ENCODE peak calls at places on chromosomes 13 and 19, in six cellular contexts. H is transverse colon, I is IMR-90, K is tibial nerve, M is body of pancreas, O is spleen. B is an unnamed sample.

GRCh38 chr19:50796128-50796633 is 6.0 kb downstream of the ACP4 start:
- DNase-seq in O (no peak), K (no peak), I (no peak), M (no peak), H (no peak), B (no peak)

GRCh38 chr13:96779691-96780090 is 214.6 kb downstream of the OXGR1 start:
- DNase-seq in I (no peak), O (no peak), K (no peak), H (no peak), M (no peak), B (no peak)

GRCh38 chr19:42281175-42282035 is 12.4 kb downstream of the CIC start:
- DNase-seq in M (peak; percentile 71), K (no peak), H (peak; percentile 47), I (peak; percentile 41), O (peak; percentile 88), B (peak; percentile 88)

GRCh38 chr19:33248954-33249613 is 23.4 kb upstream of the SLC7A10 start:
- DNase-seq in M (no peak), H (no peak), I (no peak), K (no peak), O (peak; percentile 92), B (peak; percentile 92)

GRCh38 chr19:1136201-1136600 is 32.4 kb downstream of the GPX4 start:
- DNase-seq in H (peak; percentile 76), K (no peak), M (no peak), I (no peak), O (no peak), B (peak; percentile 79)

GRCh38 chr13:105817011-105817410 is 718.5 kb downstream of the EFNB2 start:
- DNase-seq in K (no peak), H (no peak), M (no peak), O (no peak), I (no peak), B (no peak)

GRCh38 chr19:52735734-52736133 is 890 bp upstream of the ZNF611 start:
- DNase-seq in I (no peak), K (peak; percentile 44), M (peak; percentile 61), O (peak; percentile 80), H (peak; percentile 68), B (peak; percentile 70)

GRCh38 chr13:79492313-79492798 is 11.4 kb downstream of the NDFIP2 start:
- DNase-seq in H (no peak), K (no peak), I (peak; percentile 13), M (no peak), O (no peak), B (no peak)

GRCh38 chr19:7494416-7495098 is 5.7 kb upstream of the PEX11G start:
- DNase-seq in M (peak; percentile 85), K (peak; percentile 53), H (no peak), O (peak; percentile 85), I (no peak), B (no peak)

GRCh38 chr13:50208826-50209335 is 193.6 kb downstream of the KCNRG start:
- DNase-seq in M (peak; percentile 15), K (peak; percentile 22), O (peak; percentile 87), I (peak; percentile 76), H (peak; percentile 21), B (no peak)

GRCh38 chr19:47600246-47601179 is 8.4 kb upstream of the BICRA start:
- DNase-seq in K (peak; percentile 99), M (peak; percentile 100), H (peak; percentile 100), O (peak; percentile 100), I (peak; percentile 98), B (peak; percentile 99)

GRCh38 chr19:47593860-47594259 is 15.1 kb upstream of the BICRA start:
- DNase-seq in H (no peak), O (no peak), K (no peak), M (no peak), I (no peak), B (no peak)

GRCh38 chr19:47595937-47596336 is 13.0 kb upstream of the BICRA start:
- DNase-seq in H (no peak), M (no peak), K (no peak), O (no peak), I (no peak), B (peak; percentile 22)

GRCh38 chr19:47601180-47601904 is 7.6 kb upstream of the BICRA start:
- DNase-seq in I (no peak), K (no peak), H (peak; percentile 84), O (no peak), M (peak; percentile 82), B (no peak)

GRCh38 chr19:47598407-47599349 is 10.3 kb upstream of the BICRA start:
- DNase-seq in O (no peak), K (peak; percentile 64), I (peak; percentile 96), M (peak; percentile 44), H (peak; percentile 59), B (peak; percentile 54)
- H3K27ac ChIP-seq in O (peak overlapping the region; percentile 94), K (peak overlapping the region; percentile 95), I (peak overlapping the region; percentile 95), M (peak overlapping the region; percentile 21), H (peak overlapping the region; percentile 89), B (peak overlapping the region; percentile 90)

DNA sequence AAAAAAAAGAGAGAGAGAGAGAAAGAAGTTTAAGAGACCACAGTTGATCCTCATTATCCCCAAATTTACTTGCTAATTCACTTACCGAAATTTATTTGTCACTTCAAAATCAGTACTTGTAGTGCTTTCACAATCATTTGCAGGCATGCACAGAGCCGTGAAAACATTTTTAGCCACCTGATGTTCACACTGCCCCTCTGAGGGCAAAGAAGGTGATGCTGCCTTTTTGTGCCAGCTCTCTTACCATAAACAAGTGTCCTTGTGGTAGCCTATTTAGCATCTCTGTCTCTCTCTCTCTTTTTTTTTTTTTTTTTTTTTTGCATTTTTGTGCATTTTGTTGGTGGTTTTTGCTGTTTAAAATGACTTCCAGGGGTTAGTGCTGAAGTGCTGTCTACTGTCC is 24.0 kb upstream of the CASP14 start:
- DNase-seq in H (no peak), K (no peak), O (no peak), I (no peak), M (peak; percentile 37), B (no peak)
- TF ChIP-seq CTCF in H (no peak), K (peak; percentile 8), O (no peak), I (no peak), M (no peak), B (no peak)

DNA sequence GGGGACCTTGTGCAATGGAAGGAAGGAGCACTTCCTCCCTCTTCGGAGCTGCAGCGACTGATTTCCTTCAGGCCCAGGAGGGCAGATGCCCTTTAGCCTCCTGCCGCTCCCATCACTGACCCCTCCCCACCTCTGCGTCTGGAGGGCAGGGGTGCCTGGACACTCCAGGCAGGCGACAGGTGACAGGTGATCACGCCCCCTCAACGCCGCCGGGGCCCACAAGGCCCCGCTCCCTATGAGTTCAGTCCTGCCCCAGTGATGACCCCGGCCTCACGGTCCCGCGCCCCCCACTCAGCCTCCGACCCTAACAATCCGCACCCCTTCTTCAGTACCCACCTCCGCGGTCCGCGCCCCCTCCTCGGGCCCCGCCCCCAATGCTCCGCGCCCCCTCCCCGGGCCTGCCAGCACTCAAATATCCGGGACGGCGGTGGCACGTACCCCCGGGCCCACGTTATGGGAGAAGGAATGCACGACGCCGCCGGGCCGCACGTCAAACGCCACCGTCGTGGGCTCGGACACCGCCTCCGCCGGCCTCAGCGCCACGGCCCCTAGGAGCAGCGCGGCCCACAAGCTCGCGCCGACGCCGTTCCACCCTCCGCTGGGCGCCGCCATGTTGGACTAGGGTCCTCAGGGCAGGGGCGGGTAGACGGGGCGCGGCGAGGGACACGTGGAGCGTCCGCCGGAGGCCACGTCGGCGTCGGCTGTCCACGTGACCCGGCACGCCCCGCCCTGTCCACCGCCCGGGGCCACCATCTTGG is at the start of gene MYDGF:
- DNase-seq in H (peak; percentile 94), O (peak; percentile 98), I (peak; percentile 86), K (peak; percentile 78), M (peak; percentile 96), B (peak; percentile 99)
- TF ChIP-seq POLR2A in H (peak; percentile 57), O (no peak), I (peak; percentile 91), K (no peak), M (peak; percentile 76), B (no peak)

DNA sequence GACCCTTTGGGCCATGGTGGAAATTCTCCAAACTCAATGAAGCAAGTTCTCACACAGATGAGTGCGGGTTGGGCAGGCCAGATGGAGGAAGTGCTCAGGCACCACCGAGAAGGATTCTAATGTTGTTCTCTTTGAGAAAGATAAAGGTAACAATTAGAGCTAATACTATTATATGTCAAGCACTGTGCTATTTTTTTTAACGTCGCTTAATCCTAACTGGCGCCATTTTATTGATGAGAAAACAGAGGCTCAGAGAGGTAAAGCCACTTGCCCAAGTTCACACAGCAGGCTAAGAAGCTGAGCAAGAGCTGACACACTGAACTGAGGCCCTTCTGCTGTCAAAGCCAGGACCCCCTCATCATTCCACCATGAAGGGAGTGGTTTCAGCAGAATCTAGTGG is 1.0 kb downstream of the FBL start:
- DNase-seq in M (no peak), O (no peak), K (no peak), H (no peak), I (no peak), B (no peak)
- H3K27ac ChIP-seq in M (no peak overlapping the region), O (peak overlapping the region; percentile 89), K (no peak overlapping the region), H (peak overlapping the region; percentile 82), I (peak overlapping the region; percentile 30), B (no peak overlapping the region)

GRCh38 chr19:27775395-27775794 is 1437.6 kb downstream of the UQCRFS1 start:
- DNase-seq in O (no peak), H (no peak), I (no peak), M (no peak), K (no peak), B (no peak)

GRCh38 chr19:27776020-27776419 is 1436.9 kb downstream of the UQCRFS1 start:
- DNase-seq in H (no peak), K (no peak), O (no peak), M (no peak), I (peak; percentile 31), B (no peak)

GRCh38 chr19:27774337-27774736 is 1438.6 kb downstream of the UQCRFS1 start:
- DNase-seq in M (no peak), H (no peak), I (no peak), O (no peak), K (no peak), B (no peak)

GRCh38 chr19:27773318-27774094 is 1439.4 kb downstream of the UQCRFS1 start:
- DNase-seq in I (no peak), H (no peak), O (no peak), M (no peak), K (no peak), B (no peak)

GRCh38 chr19:27774827-27775226 is 1438.1 kb downstream of the UQCRFS1 start:
- DNase-seq in I (no peak), H (no peak), K (no peak), O (no peak), M (no peak), B (no peak)
- TF ChIP-seq CTCF in I (peak; percentile 11), H (no peak), K (no peak), O (peak; percentile 29), M (no peak), B (no peak)

GRCh38 chr13:44692173-44692713 is 116.1 kb upstream of the TSC22D1 start:
- DNase-seq in K (no peak), H (no peak), I (peak; percentile 43), M (no peak), O (no peak), B (no peak)
- TF ChIP-seq POLR2A in K (no peak), H (no peak), I (peak; percentile 84), M (no peak), O (no peak), B (no peak)

B was measured in upper lobe of left lung.